ENCODE peak calls at places on chromosomes 12 and 14, in eight cellular contexts. R, Q, W, L, P, F, M and A are unnamed samples.

GRCh38 chr12:62671321-62671720 is 204.7 kb downstream of the MON2 start:
- DNase-seq in R (no peak), Q (no peak), W (no peak), L (peak; percentile 50), P (no peak), F (no peak), M (no peak), A (peak; percentile 68)

GRCh38 chr12:95622879-95623278 is 71.6 kb upstream of the USP44 start:
- DNase-seq in R (no peak), Q (no peak), W (no peak), L (peak; percentile 73), P (no peak), F (peak; percentile 37), M (no peak), A (no peak)

GRCh38 chr12:58888131-58888783 is 32.0 kb downstream of the LRIG3 start:
- DNase-seq in R (peak; percentile 80), Q (no peak), W (peak; percentile 36), L (peak; percentile 89), P (no peak), F (no peak), M (no peak), A (peak; percentile 83)

GRCh38 chr12:43444940-43445564 is 107.0 kb downstream of the ADAMTS20 start:
- DNase-seq in R (peak; percentile 72), Q (no peak), W (no peak), L (peak; percentile 45), P (peak; percentile 8), F (peak; percentile 74), M (peak; percentile 73), A (no peak)

GRCh38 chr14:64706552-64707193 is 2.4 kb downstream of the PLEKHG3 start:
- DNase-seq in R (no peak), Q (no peak), W (peak; percentile 67), L (no peak), P (no peak), F (no peak), M (no peak), A (peak; percentile 6)

GRCh38 chr14:94974422-94974821 is 182.9 kb downstream of the DICER1 start:
- DNase-seq in R (no peak), Q (no peak), W (no peak), L (no peak), P (no peak), F (no peak), M (no peak), A (no peak)

GRCh38 chr12:74021937-74022336 is 515.7 kb upstream of the ATXN7L3B start:
- DNase-seq in R (peak; percentile 11), Q (no peak), W (no peak), L (peak; percentile 55), P (no peak), F (peak; percentile 84), M (peak; percentile 68), A (peak; percentile 42)

GRCh38 chr14:65170318-65170717 is 68.0 kb upstream of the MAX start:
- DNase-seq in R (no peak), Q (no peak), W (no peak), L (no peak), P (no peak), F (no peak), M (no peak), A (no peak)

GRCh38 chr14:103597623-103598372 is 31.2 kb upstream of the KLC1 start:
- DNase-seq in R (peak; percentile 88), Q (no peak), W (peak; percentile 33), L (peak; percentile 82), P (no peak), F (peak; percentile 92), M (peak; percentile 26), A (peak; percentile 37)

GRCh38 chr14:103594265-103594664 is 31.5 kb downstream of the COA8 start:
- DNase-seq in R (peak; percentile 45), Q (no peak), W (peak; percentile 43), L (peak; percentile 93), P (no peak), F (peak; percentile 96), M (no peak), A (peak; percentile 92)

GRCh38 chr14:103593577-103593976 is 30.8 kb downstream of the COA8 start:
- DNase-seq in R (no peak), Q (no peak), W (no peak), L (no peak), P (no peak), F (no peak), M (no peak), A (no peak)
- H3K4me1 ChIP-seq in R (peaks cover 12% of the 10 kb centered on the region), Q (peaks cover 34% of the 10 kb centered on the region), W (peaks cover 23% of the 10 kb centered on the region), L (peaks cover 37% of the 10 kb centered on the region), P (no peaks in the 10 kb centered on the region), F (peaks cover 51% of the 10 kb centered on the region), M (peaks cover 13% of the 10 kb centered on the region), A (peaks cover 12% of the 10 kb centered on the region)

GRCh38 chr12:27331927-27332324 is 710 bp upstream of the BMAL2 start:
- DNase-seq in R (no peak), Q (no peak), W (no peak), L (peak; percentile 42), P (no peak), F (peak; percentile 46), M (no peak), A (no peak)

GRCh38 chr12:27333311-27334009 is 824 bp downstream of the BMAL2 start:
- DNase-seq in R (no peak), Q (no peak), W (peak; percentile 30), L (peak; percentile 68), P (peak; percentile 2), F (peak; percentile 46), M (no peak), A (no peak)

GRCh38 chr12:27334052-27334720 is 1.6 kb downstream of the BMAL2 start:
- DNase-seq in R (no peak), Q (no peak), W (no peak), L (no peak), P (no peak), F (peak; percentile 32), M (no peak), A (no peak)

GRCh38 chr12:27331299-27331926 is 1.2 kb upstream of the BMAL2 start:
- DNase-seq in R (peak; percentile 86), Q (no peak), W (no peak), L (peak; percentile 99), P (no peak), F (peak; percentile 99), M (peak; percentile 66), A (peak; percentile 99)

GRCh38 chr12:27332407-27333310 is at the start of gene BMAL2:
- DNase-seq in R (peak; percentile 37), Q (no peak), W (peak; percentile 28), L (peak; percentile 40), P (no peak), F (peak; percentile 79), M (no peak), A (no peak)
- H3K27ac ChIP-seq in R (peak within 1 kb of the TSS; percentile 81), Q (peak within 1 kb of the TSS; percentile 85), W (no peak within 1 kb of the TSS), L (peak within 1 kb of the TSS; percentile 98), P (no peak within 1 kb of the TSS), F (peak within 1 kb of the TSS; percentile 95), M (peak within 1 kb of the TSS; percentile 55), A (peak within 1 kb of the TSS; percentile 94)

GRCh38 chr14:50383618-50384225 is 13.0 kb downstream of the CDKL1 start:
- DNase-seq in R (no peak), Q (no peak), W (no peak), L (no peak), P (no peak), F (no peak), M (no peak), A (no peak)
- TF ChIP-seq CTCF in R (no peak), Q (no peak), W (no peak), L (no peak), P (no peak), F (no peak), M (no peak), A (no peak)

DNA sequence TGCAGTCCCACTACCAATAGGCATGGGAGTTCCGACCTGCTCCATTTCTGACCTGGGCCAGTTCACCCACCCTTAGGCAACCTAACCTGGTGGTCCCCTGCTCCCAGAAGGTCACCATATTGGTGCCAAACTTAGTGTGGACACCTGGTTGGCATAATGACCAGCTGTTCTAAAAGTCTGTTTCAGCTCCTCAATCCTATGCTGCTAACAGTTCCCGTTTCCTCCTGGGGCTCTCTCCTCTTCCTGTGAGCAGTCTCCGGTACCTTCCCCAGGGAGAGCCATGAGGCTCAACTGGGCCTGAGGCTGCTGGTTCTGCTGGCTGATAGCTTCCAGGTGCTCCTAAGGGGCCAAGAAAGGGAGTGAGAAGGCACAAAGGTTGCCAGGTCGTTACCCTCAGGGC is 15.9 kb upstream of the BLTP3B start:
- DNase-seq in R (no peak), Q (no peak), W (no peak), L (no peak), P (no peak), F (no peak), M (no peak), A (no peak)
- H3K4me1 ChIP-seq in R (no peaks in the 10 kb centered on the region), Q (peaks cover 6% of the 10 kb centered on the region), W (peaks cover 2% of the 10 kb centered on the region), L (peaks cover 2% of the 10 kb centered on the region), P (peaks cover 6% of the 10 kb centered on the region), F (peaks cover 4% of the 10 kb centered on the region), M (peaks cover 4% of the 10 kb centered on the region), A (no peaks in the 10 kb centered on the region)

GRCh38 chr14:31510222-31510621 is 22.4 kb upstream of the GPR33 start:
- DNase-seq in R (peak; percentile 37), Q (no peak), W (no peak), L (peak; percentile 20), P (no peak), F (peak; percentile 58), M (peak; percentile 27), A (peak; percentile 28)

GRCh38 chr14:31508140-31508539 is 20.3 kb upstream of the GPR33 start:
- DNase-seq in R (no peak), Q (no peak), W (no peak), L (no peak), P (no peak), F (no peak), M (no peak), A (no peak)

GRCh38 chr14:31510855-31511254 is 23.0 kb upstream of the GPR33 start:
- DNase-seq in R (no peak), Q (no peak), W (no peak), L (no peak), P (no peak), F (no peak), M (no peak), A (no peak)

DNA sequence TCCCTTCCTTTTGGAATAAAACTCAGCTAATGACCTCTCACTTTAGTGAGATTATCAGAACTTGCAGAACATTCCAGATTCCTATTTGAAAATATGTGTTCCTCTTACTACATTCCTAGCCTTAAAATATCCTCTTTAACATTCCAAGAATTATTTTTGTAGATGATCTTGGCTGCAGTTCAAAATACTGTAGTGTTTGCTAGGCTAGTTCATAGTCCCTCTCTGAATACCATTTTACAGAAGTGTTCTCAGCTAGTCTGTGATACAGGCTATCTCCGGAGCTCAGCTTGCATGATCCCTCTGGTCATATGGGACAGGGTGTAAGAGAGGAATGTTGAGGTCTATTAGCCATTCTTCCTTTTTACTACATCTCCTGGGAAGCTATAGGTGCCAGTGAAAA is 17.6 kb upstream of the GPR33 start:
- DNase-seq in R (peak; percentile 37), Q (no peak), W (no peak), L (no peak), P (no peak), F (no peak), M (no peak), A (no peak)
- H3K27ac ChIP-seq in R (no peak overlapping the region), Q (no peak overlapping the region), W (peak overlapping the region; percentile 46), L (no peak overlapping the region), P (no peak overlapping the region), F (no peak overlapping the region), M (no peak overlapping the region), A (no peak overlapping the region)

DNA sequence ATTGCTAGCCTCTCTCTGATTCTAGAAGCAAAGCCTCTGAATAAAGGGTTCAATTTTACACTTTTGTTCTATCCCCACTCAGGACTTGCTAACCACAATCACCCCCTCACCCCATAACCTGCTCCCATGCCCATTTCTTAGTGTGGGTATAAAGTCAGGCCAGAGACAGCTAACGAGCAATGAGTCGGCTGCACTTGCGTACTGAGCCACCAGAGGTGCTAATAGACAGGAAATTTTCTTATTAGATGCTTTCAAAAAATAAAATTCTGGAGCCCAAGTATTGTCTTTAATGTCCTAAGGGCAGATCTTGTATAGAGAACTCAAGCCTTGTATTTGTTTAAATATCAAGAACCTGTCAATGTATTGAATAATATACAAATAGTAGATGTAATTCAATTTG is 256.9 kb downstream of the SYT1 start:
- DNase-seq in R (no peak), Q (no peak), W (no peak), L (no peak), P (no peak), F (peak; percentile 18), M (peak; percentile 4), A (no peak)
- TF ChIP-seq CTCF in R (no peak), Q (no peak), W (no peak), L (peak; percentile 46), P (no peak), F (peak; percentile 59), M (no peak), A (peak; percentile 42)